ENCODE peak calls at places on chromosomes 13 and 19, in six cellular contexts. V is fibroblast of lung; E is AG10803; R is cardiac fibroblast; D is AG09309; S is effector CD4-positive, alpha-beta T cell. Y is an unnamed sample.

GRCh38 chr13:40261361-40261760 is 405.1 kb downstream of the FOXO1 start:
- DNase-seq in V (no peak), E (no peak), R (no peak), D (no peak), S (no peak), Y (no peak)

GRCh38 chr13:76717092-76717491 is 169.1 kb downstream of the KCTD12 start:
- DNase-seq in V (peak; percentile 12), E (peak; percentile 56), R (peak; percentile 66), D (no peak), S (no peak), Y (no peak)

GRCh38 chr19:48795855-48796142 is 15.0 kb downstream of the BCAT2 start:
- DNase-seq in V (no peak), E (no peak), R (no peak), D (no peak), S (no peak), Y (no peak)

GRCh38 chr19:33484226-33484774 is 37.3 kb downstream of the PEPD start:
- DNase-seq in V (no peak), E (no peak), R (no peak), D (no peak), S (no peak), Y (no peak)

GRCh38 chr19:57334191-57334590 is 13.9 kb downstream of the ZNF543 start:
- DNase-seq in V (no peak), E (peak; percentile 12), R (peak; percentile 14), D (no peak), S (no peak), Y (no peak)

GRCh38 chr13:102700088-102701031 is 5.5 kb upstream of the METTL21C start:
- DNase-seq in V (no peak), E (peak; percentile 81), R (no peak), D (no peak), S (no peak), Y (no peak)

GRCh38 chr13:111470933-111471332 is 150.5 kb downstream of the TEX29 start:
- DNase-seq in V (no peak), E (no peak), R (no peak), D (no peak), S (no peak), Y (no peak)

GRCh38 chr19:2426661-2427322 is 594 bp downstream of the TIMM13 start:
- DNase-seq in V (peak; percentile 20), E (peak; percentile 7), R (peak; percentile 38), D (no peak), S (peak; percentile 25), Y (no peak)

GRCh38 chr19:679418-680286 is 3.5 kb downstream of the FSTL3 start:
- DNase-seq in V (peak; percentile 84), E (peak; percentile 72), R (peak; percentile 75), D (peak; percentile 20), S (no peak), Y (no peak)

GRCh38 chr19:41311072-41311471 is 1.1 kb downstream of the CCDC97 start:
- DNase-seq in V (no peak), E (no peak), R (no peak), D (no peak), S (no peak), Y (no peak)

GRCh38 chr19:56314018-56314583 is 538 bp downstream of the ZSCAN5A start:
- DNase-seq in V (no peak), E (no peak), R (no peak), D (no peak), S (no peak), Y (no peak)

GRCh38 chr13:66534561-66534960 is 695.6 kb downstream of the PCDH9 start:
- DNase-seq in V (peak; percentile 52), E (no peak), R (peak; percentile 71), D (no peak), S (no peak), Y (no peak)

GRCh38 chr19:38917921-38918491 is 6.0 kb upstream of the CCER2 start:
- DNase-seq in V (no peak), E (no peak), R (no peak), D (no peak), S (no peak), Y (no peak)

GRCh38 chr19:2477141-2477710 is 1.3 kb downstream of the GADD45B start:
- DNase-seq in V (peak; percentile 59), E (no peak), R (peak; percentile 51), D (no peak), S (peak; percentile 11), Y (no peak)

GRCh38 chr19:27392027-27392632 is 1820.8 kb downstream of the UQCRFS1 start:
- DNase-seq in V (no peak), E (no peak), R (no peak), D (no peak), S (peak; percentile 1), Y (no peak)